ENCODE peak calls at places on chromosomes 3 and 15, in four cellular contexts. C, H, W and T are unnamed samples.
A peak's percentile ranks its signal among the peaks of the same experiment; 100 is the strongest.

GRCh38 chr15:37133619-37134018 is 33.3 kb upstream of the MEIS2 start:
- DNase-seq in W (peak; percentile 70), C (peak; percentile 36), H (no peak), T (no peak)

GRCh38 chr3:105094588-105094987 is 272.1 kb upstream of the ALCAM start:
- DNase-seq in H (no peak), C (no peak), W (no peak), T (no peak)

GRCh38 chr3:197426161-197426566 is 127.8 kb upstream of the DLG1 start:
- DNase-seq in C (peak; percentile 54), H (peak; percentile 62), W (peak; percentile 36), T (peak; percentile 95)

GRCh38 chr3:52398670-52399081 is 46.2 kb downstream of the SEMA3G start:
- DNase-seq in C (no peak), W (no peak), H (no peak), T (no peak)

GRCh38 chr3:57298041-57298440 is 5.6 kb upstream of the ASB14 start:
- DNase-seq in W (peak; percentile 7), H (no peak), C (no peak), T (no peak)

GRCh38 chr15:52569244-52569585 is 385 bp upstream of the ARPP19 start:
- DNase-seq in W (no peak), H (no peak), C (no peak), T (no peak)

GRCh38 chr15:70636540-70637165 is 126.7 kb downstream of the UACA start:
- DNase-seq in W (peak; percentile 33), C (no peak), H (no peak), T (no peak)

GRCh38 chr3:12729313-12729676 is 29.8 kb downstream of the TMEM40 start:
- DNase-seq in H (peak; percentile 37), W (no peak), C (no peak), T (no peak)

GRCh38 chr3:65875395-65876027 is 163.2 kb downstream of the MAGI1 start:
- DNase-seq in W (no peak), H (no peak), C (no peak), T (no peak)

GRCh38 chr3:194255252-194256039 is 95.7 kb downstream of the CPN2 start:
- DNase-seq in W (peak; percentile 81), H (no peak), C (no peak), T (peak; percentile 92)

GRCh38 chr15:63987979-63988378 is 58.3 kb downstream of the DAPK2 start:
- DNase-seq in C (no peak), H (no peak), W (no peak), T (no peak)

GRCh38 chr15:62253294-62253693 is 88.2 kb upstream of the C2CD4B start:
- DNase-seq in C (no peak), W (peak; percentile 32), H (no peak), T (no peak)

GRCh38 chr15:51312754-51313390 is 25.5 kb downstream of the CYP19A1 start:
- DNase-seq in W (peak; percentile 72), C (peak; percentile 44), H (no peak), T (no peak)

GRCh38 chr3:56347219-56347871 is 120.9 kb downstream of the ERC2 start:
- DNase-seq in H (no peak), C (no peak), W (peak; percentile 5), T (no peak)

GRCh38 chr3:54168451-54168850 is 46.1 kb downstream of the CACNA2D3 start:
- DNase-seq in H (no peak), C (no peak), W (no peak), T (no peak)

GRCh38 chr3:156217674-156218352 is 97.4 kb downstream of the KCNAB1 start:
- DNase-seq in C (no peak), W (no peak), H (no peak), T (peak; percentile 85)

GRCh38 chr15:68204776-68205557 is at the start of gene CALML4:
- DNase-seq in W (peak; percentile 31), C (peak; percentile 24), H (no peak), T (peak; percentile 26)

GRCh38 chr3:172776049-172776717 is 25.7 kb downstream of the ECT2 start:
- DNase-seq in H (no peak), W (peak; percentile 30), C (no peak), T (no peak)

DNA sequence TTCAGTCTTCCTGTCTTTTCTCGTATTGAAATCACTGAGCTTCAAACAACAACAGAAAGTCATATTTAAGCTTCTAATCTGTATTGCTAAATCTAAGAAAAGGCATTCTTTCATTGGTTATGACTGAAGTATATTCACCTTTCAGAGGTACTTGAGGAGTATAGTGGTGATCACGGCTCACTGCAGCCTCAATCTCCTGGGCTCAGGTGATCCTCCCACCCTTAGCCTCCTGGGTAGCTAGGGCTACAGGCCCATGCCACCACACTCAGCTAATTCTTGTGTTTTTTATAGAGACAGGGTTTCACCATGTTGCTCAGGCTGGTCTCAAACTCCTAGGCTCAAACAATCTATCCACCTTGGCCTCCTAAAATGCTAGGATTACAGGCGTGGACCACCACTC is 38.7 kb downstream of the WDR49 start:
- DNase-seq in H (no peak), C (no peak), W (no peak), T (no peak)
- TF ChIP-seq CTCF in H (no peak), C (no peak), W (no peak), T (no peak)

GRCh38 chr3:147906275-147906674 is 497.1 kb downstream of the ZIC1 start:
- DNase-seq in C (no peak), H (no peak), W (no peak), T (no peak)

GRCh38 chr3:147904421-147904820 is 495.3 kb downstream of the ZIC1 start:
- DNase-seq in W (no peak), H (no peak), C (no peak), T (no peak)

DNA sequence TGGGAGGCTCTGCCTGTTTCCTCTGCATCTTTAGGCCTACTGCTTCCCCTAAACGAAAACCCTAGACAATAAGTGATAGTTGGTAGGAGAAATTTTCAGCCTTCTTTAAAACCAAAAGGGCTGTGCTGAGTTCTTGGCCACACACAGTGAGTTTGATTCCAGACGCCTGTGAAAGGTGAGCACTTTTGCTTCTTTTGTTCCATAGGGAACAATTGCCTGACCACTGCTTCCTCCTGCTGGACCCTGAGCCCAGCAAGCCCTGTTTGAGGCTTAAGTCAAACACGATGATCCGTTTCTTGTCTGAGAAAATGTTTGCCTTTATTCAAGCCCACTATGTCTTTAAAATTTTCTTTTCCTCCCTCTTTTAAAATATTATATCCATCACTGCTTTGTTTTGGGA is 493.9 kb downstream of the ZIC1 start:
- DNase-seq in W (no peak), H (no peak), C (no peak), T (no peak)
- TF ChIP-seq CTCF in W (no peak), H (no peak), C (peak; percentile 22), T (no peak)

GRCh38 chr15:88487796-88488523 is 20.5 kb downstream of the MRPS11 start:
- DNase-seq in W (no peak), H (no peak), C (no peak), T (no peak)

GRCh38 chr15:88487176-88487795 is 19.8 kb downstream of the MRPS11 start:
- DNase-seq in H (no peak), W (no peak), C (no peak), T (no peak)

GRCh38 chr15:88491158-88491557 is 23.6 kb downstream of the MRPS11 start:
- DNase-seq in C (no peak), H (no peak), W (no peak), T (no peak)

GRCh38 chr15:88490036-88490435 is 22.5 kb downstream of the MRPS11 start:
- DNase-seq in H (no peak), C (no peak), W (no peak), T (no peak)

DNA sequence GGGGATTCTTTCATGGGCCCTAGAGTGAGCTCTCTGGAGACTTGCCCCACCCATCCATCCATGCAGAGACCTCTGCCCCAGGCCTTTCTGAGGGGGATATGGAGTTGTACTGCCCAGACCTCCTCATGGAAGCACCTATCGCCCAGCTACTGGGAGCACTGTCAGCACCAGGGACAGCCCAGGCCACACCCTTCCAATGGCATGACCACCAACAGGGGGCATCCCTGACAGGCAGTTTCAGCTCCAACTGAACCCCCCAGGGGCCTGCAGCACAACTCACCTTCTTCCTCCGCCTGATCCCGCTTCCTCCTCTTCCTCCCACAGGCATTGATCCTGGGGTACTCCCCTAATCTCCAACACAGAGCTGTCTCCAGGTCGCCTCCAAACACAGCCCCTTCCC is 21.8 kb downstream of the MRPS11 start:
- DNase-seq in W (no peak), H (no peak), C (no peak), T (no peak)
- TF ChIP-seq CTCF in W (no peak), H (no peak), C (no peak), T (peak; percentile 5)

GRCh38 chr15:93165737-93166136 is 76.7 kb upstream of the RGMA start:
- DNase-seq in C (no peak), H (no peak), W (no peak), T (no peak)

GRCh38 chr15:93164409-93164808 is 75.4 kb upstream of the RGMA start:
- DNase-seq in H (no peak), W (no peak), C (no peak), T (no peak)

GRCh38 chr15:93168913-93169312 is 79.9 kb upstream of the RGMA start:
- DNase-seq in W (no peak), C (peak; percentile 52), H (no peak), T (no peak)

GRCh38 chr15:93167291-93167690 is 78.3 kb upstream of the RGMA start:
- DNase-seq in C (no peak), W (no peak), H (no peak), T (no peak)

GRCh38 chr15:93166675-93167074 is 77.7 kb upstream of the RGMA start:
- DNase-seq in C (no peak), H (no peak), W (no peak), T (no peak)
- TF ChIP-seq CTCF in C (no peak), H (no peak), W (no peak), T (no peak)

DNA sequence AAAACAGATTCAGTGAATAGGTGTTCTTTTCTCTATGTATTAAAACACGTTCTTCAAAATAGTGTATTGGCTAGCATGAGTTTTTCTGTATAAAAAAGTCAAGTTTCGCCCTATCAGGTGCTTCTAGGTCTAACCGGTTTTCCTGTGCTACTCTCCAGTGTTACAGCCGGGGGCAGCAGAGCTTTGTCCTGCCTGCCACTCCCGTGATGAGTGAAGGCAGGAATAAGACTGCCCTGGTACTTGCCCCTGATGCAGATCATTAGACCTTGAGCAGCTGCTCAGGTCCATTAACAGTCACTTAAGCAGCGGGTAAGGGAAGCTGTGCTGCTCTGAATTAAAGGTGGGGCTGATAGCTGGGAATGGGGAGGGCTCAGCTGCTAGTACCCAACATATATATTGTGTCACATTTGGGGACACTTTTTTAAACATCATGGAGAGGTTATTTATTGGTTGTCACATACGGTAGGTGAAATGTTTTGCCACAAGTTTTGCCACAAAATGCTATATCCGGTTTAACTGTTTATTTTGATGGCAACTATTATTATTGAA is 1.3 kb upstream of the UNC13C start:
- DNase-seq in C (no peak), H (no peak), W (no peak), T (no peak)
- TF ChIP-seq CTCF in C (no peak), H (no peak), W (no peak), T (peak; percentile 32)

DNA sequence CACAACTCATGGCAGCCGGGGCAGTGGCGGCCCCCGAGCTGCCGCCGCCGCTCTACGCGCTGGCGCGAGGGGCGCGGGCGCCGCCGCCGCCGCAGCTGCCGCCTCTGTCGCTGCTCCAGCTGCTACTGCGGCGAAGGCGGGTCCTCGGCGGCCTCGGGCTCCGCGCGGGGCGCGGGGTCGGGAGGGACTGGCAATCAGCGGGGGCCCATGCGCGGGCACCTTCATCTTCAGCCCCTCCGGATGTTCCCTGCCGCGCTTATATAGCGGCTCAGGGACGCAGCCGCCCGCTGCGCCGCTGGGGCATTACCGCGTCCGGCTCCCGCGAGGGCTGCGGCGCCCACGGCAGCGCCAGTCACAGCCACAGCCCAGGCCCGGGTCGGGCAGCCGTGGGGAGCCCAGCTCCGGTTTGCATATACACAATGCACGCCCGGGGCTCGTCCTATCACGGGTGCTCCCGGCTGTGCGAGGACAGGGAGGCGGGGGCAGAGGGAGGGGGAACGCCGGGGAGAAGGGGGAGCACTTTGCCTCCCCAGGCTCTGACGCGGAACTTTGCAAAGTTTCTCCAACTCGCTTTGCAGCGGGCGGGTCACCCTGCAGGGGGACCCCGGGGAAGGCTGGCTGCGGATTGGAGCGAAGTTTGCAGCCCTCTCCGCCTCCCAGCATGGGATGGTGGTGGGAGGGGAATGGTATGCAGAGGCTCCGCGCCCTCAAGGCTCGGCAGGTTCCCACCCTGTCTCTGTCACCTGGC is at the start of gene VGLL3:
- DNase-seq in W (peak; percentile 88), H (peak; percentile 61), C (peak; percentile 70), T (peak; percentile 47)
- TF ChIP-seq CTCF in W (peak; percentile 32), H (peak; percentile 26), C (peak; percentile 41), T (peak; percentile 20)